ENCODE peak calls at places on chromosomes 12 and 14, in nine cellular contexts. F is stomach, X is HepG2, C is sigmoid colon, B is H1, L is esophagus muscularis mucosa, D is K562, G is upper lobe of left lung, A is transverse colon. M is an unnamed sample.

GRCh38 chr14:72389200-72389599 is 457.0 kb downstream of the RGS6 start:
- DNase-seq in F (no peak), X (no peak), C (no peak), B (no peak), L (no peak), D (no peak), G (no peak), A (no peak), M (no peak)

GRCh38 chr14:61581340-61581739 is 114.0 kb upstream of the HIF1A start:
- DNase-seq in F (no peak), X (peak), C (no peak), B (no peak), L (peak), D (no peak), G (no peak), A (no peak), M (no peak)

GRCh38 chr12:83102499-83102898 is 415.8 kb downstream of the TMTC2 start:
- DNase-seq in F (no peak), X (no peak), C (no peak), B (no peak), L (no peak), D (no peak), G (no peak), A (no peak), M (no peak)

GRCh38 chr12:56679834-56680575 is 8.1 kb downstream of the PTGES3 start:
- DNase-seq in F (no peak), X (no peak), C (no peak), B (no peak), L (no peak), D (no peak), G (no peak), A (no peak), M (peak)

GRCh38 chr12:101857043-101857558 is 20.3 kb upstream of the DRAM1 start:
- DNase-seq in F (no peak), X (no peak), C (no peak), B (no peak), L (no peak), D (no peak), G (no peak), A (no peak), M (no peak)

GRCh38 chr12:116670859-116671258 is 67.0 kb downstream of the SPRING1 start:
- DNase-seq in F (no peak), X (no peak), C (no peak), B (no peak), L (no peak), D (no peak), G (no peak), A (no peak), M (no peak)

GRCh38 chr14:24071144-24071697 is at the start of gene CPNE6:
- DNase-seq in F (no peak), X (no peak), C (no peak), B (no peak), L (no peak), D (no peak), G (no peak), A (no peak), M (no peak)

GRCh38 chr14:21102472-21103164 is 1.8 kb downstream of the TMEM253 start:
- DNase-seq in F (no peak), X (no peak), C (no peak), B (no peak), L (no peak), D (peak), G (no peak), A (no peak), M (no peak)

GRCh38 chr14:101220921-101221510 is 317.5 kb upstream of the RTL1 start:
- DNase-seq in F (no peak), X (no peak), C (peak), B (peak), L (peak), D (no peak), G (no peak), A (no peak), M (peak)

GRCh38 chr12:2341871-2342270 is 289.1 kb downstream of the CACNA1C start:
- DNase-seq in F (no peak), X (no peak), C (no peak), B (no peak), L (no peak), D (no peak), G (no peak), A (no peak), M (peak)

GRCh38 chr12:34605955-34606748 is 583.9 kb downstream of the ALG10 start:
- DNase-seq in F (no peak), X (no peak), C (peak), B (no peak), L (peak), D (no peak), G (no peak), A (no peak), M (peak)

GRCh38 chr12:52305921-52306705 is 14.8 kb upstream of the KRT81 start:
- DNase-seq in F (no peak), X (no peak), C (peak), B (no peak), L (no peak), D (no peak), G (no peak), A (no peak), M (no peak)

GRCh38 chr12:23084236-23084995 is 459.4 kb downstream of the ETNK1 start:
- DNase-seq in F (no peak), X (peak), C (no peak), B (no peak), L (no peak), D (peak), G (no peak), A (no peak), M (no peak)

GRCh38 chr12:62686938-62687337 is 220.3 kb downstream of the MON2 start:
- DNase-seq in F (no peak), X (no peak), C (no peak), B (no peak), L (no peak), D (no peak), G (no peak), A (no peak), M (no peak)

GRCh38 chr12:112112423-112113132 is 4.0 kb upstream of the NAA25 start:
- DNase-seq in F (peak), X (no peak), C (no peak), B (no peak), L (no peak), D (no peak), G (peak), A (no peak), M (peak)

GRCh38 chr12:112115259-112116045 is 6.9 kb upstream of the NAA25 start:
- DNase-seq in F (peak), X (no peak), C (no peak), B (no peak), L (no peak), D (no peak), G (peak), A (no peak), M (peak)

GRCh38 chr12:112117685-112118084 is 7.7 kb upstream of the TRAFD1 start:
- DNase-seq in F (no peak), X (no peak), C (no peak), B (no peak), L (no peak), D (no peak), G (peak), A (no peak), M (peak)

GRCh38 chr12:112111931-112112330 is 3.3 kb upstream of the NAA25 start:
- DNase-seq in F (no peak), X (no peak), C (no peak), B (no peak), L (no peak), D (no peak), G (peak), A (no peak), M (no peak)

GRCh38 chr12:112116232-112117060 is 7.9 kb upstream of the NAA25 start:
- DNase-seq in F (peak), X (peak), C (peak), B (peak), L (no peak), D (peak), G (peak), A (peak), M (peak)
- TF ChIP-seq POLR2AphosphoS5 in F (no peak), X (peak), C (no peak), B (peak), L (no peak), D (peak), G (peak), A (no peak), M (no peak)

DNA sequence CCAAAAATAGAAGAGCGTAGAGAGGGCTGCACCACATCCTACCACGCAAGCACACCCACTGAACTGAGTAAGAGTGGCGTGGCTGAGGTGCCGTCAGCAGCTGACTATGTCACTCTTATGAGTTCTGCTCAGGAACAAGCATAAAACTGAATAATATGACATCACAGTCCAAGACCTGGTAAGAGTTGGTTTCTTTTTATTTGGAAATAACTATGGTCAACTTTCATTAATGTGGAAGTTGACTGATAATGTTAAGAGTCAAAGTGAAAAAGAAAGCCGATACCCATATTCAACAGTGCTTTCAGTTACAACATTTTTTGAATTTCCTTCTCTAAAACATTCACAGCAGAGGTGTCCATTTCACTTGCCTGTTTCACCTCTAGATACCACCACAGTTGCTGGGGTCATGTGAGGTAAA is 44.6 kb downstream of the GNS start:
- DNase-seq in F (no peak), X (no peak), C (no peak), B (no peak), L (no peak), D (no peak), G (peak), A (no peak), M (no peak)
- TF ChIP-seq EP300 in F (no peak), X (no peak), C (no peak), B (no peak), L (no peak), D (no peak), G (no peak), A (no peak), M (no peak)

GRCh38 chr12:27455589-27455988 is 9.1 kb downstream of the SMCO2 start:
- DNase-seq in F (no peak), X (no peak), C (no peak), B (no peak), L (no peak), D (no peak), G (no peak), A (no peak), M (no peak)
- TF ChIP-seq CTCF in F (no peak), X (no peak), C (no peak), B (no peak), L (no peak), D (no peak), G (no peak), A (no peak), M (no peak)

GRCh38 chr12:93164103-93164880 is 213.4 kb upstream of the NUDT4 start:
- DNase-seq in F (no peak), X (peak), C (no peak), B (no peak), L (no peak), D (no peak), G (no peak), A (peak), M (no peak)
- TF ChIP-seq POLR2AphosphoS5 in F (no peak), X (no peak), C (no peak), B (no peak), L (no peak), D (no peak), G (no peak), A (no peak), M (no peak)

GRCh38 chr12:10753066-10753465 is 29.9 kb upstream of the YBX3 start:
- DNase-seq in F (no peak), X (no peak), C (no peak), B (no peak), L (no peak), D (no peak), G (no peak), A (no peak), M (no peak)

GRCh38 chr12:10750385-10750727 is 27.2 kb upstream of the YBX3 start:
- DNase-seq in F (no peak), X (no peak), C (no peak), B (no peak), L (no peak), D (no peak), G (no peak), A (no peak), M (no peak)

GRCh38 chr12:10747730-10748129 is 24.6 kb upstream of the YBX3 start:
- DNase-seq in F (no peak), X (peak), C (no peak), B (no peak), L (no peak), D (no peak), G (no peak), A (no peak), M (no peak)

DNA sequence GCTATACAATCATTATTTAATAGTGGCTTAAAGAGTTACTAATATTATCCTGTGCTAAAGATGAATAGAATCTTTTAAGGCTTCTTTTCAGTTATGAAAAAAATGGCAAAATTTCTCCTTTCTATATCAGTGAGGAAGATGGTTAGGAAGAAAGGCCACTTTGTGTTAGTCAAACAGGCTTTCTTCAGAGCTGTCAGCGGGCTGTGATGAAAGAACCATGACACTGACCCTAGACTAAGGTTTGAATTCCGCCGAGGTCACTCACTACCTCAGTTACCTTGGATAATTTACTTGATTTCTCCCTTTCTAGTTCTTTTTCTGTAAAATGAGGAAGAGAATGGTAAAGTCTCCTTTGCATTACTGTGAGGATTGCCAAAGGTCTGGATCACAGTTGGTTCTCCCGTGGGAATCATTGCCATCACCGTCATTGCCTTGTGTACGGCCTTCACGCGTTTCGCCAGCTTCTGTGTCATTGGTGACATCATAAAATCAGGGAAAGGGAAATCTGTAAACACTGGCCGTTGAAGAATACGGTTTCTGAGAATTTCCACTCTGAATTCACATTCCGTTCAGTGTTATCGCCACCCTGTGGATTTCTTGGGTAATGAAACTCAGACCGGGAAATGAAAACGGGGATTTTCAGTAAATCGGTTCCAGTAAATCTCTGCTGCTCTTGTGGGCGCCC is 26.7 kb upstream of the YBX3 start:
- DNase-seq in F (peak), X (peak), C (peak), B (peak), L (peak), D (peak), G (peak), A (peak), M (peak)
- TF ChIP-seq EP300 in F (peak), X (no peak), C (peak), B (peak), L (peak), D (peak), G (no peak), A (peak), M (no peak)

DNA sequence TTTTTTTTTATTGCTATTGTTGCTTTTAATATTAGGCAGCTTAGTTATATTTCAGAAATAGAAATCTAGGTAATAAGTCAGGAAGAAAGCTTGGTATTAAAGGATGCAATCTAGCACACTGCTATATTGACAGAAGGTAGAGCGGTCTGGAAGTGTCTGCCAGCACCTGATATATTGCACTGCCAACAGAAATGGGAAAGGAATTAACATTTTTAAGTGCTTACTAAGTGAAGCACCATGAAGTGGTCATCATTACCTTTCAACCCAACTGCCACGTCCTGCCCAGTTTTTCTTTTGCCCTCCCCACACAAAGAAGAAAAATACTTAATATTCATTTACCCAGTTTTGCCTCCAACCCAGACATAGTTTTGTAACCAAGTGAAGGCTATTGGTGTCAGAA is 163.5 kb downstream of the KITLG start:
- DNase-seq in F (no peak), X (no peak), C (no peak), B (no peak), L (no peak), D (no peak), G (no peak), A (no peak), M (no peak)
- TF ChIP-seq CTCF in F (no peak), X (no peak), C (no peak), B (no peak), L (no peak), D (no peak), G (no peak), A (no peak), M (no peak)

DNA sequence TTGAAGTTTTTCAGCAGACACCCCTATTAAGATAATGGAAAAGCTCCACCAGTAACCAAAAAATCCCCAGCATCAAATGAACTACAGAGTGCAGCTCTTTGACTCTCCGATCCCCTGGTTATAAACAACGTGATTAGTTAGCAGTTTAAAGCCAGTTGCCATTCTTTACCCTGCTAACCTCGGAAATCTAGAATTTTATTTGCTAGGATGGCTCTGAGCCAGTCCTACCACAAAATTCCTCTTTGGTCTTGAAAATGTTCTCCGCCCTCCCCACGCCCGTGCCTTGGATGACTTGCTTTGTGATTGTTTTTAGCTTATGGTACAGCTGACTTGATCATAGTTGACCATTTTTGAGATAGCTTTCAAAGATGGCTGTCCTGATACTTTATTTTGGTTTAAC is 1.2 kb downstream of the KLHDC2 start:
- DNase-seq in F (peak), X (peak), C (no peak), B (no peak), L (no peak), D (no peak), G (no peak), A (peak), M (no peak)
- TF ChIP-seq POLR2AphosphoS5 in F (no peak), X (no peak), C (no peak), B (no peak), L (no peak), D (no peak), G (no peak), A (no peak), M (no peak)